ENCODE peak calls at places on chromosomes 1 and 21, in seven cellular contexts. J is WTC11, F is stomach, V is fibroblast of mammary gland, Q is K562, S is fibroblast of lung, P is left lung. U is an unnamed sample.

GRCh38 chr1:6770727-6771567 is 14.3 kb upstream of the CAMTA1 start:
- DNase-seq in J (peak; percentile 34), F (no peak), V (peak; percentile 59), Q (no peak), S (peak; percentile 57), P (no peak), U (no peak)

GRCh38 chr1:58981392-58981791 is 197.5 kb upstream of the JUN start:
- DNase-seq in J (peak; percentile 22), F (no peak), V (no peak), Q (no peak), S (no peak), P (no peak), U (no peak)

GRCh38 chr1:27784664-27785063 is 11.6 kb downstream of the STX12 start:
- DNase-seq in J (no peak), F (no peak), V (no peak), Q (no peak), S (no peak), P (no peak), U (no peak)

GRCh38 chr1:244214009-244214967 is 163.2 kb downstream of the ZBTB18 start:
- DNase-seq in J (peak; percentile 35), F (no peak), V (peak; percentile 92), Q (no peak), S (peak; percentile 99), P (peak; percentile 42), U (peak; percentile 85)

GRCh38 chr1:158652721-158653334 is 33.7 kb downstream of the SPTA1 start:
- DNase-seq in J (no peak), F (no peak), V (no peak), Q (no peak), S (no peak), P (no peak), U (no peak)

GRCh38 chr1:23120383-23120782 is 48.3 kb downstream of the LUZP1 start:
- DNase-seq in J (no peak), F (no peak), V (no peak), Q (no peak), S (no peak), P (no peak), U (no peak)

GRCh38 chr1:8031176-8031785 is 5.2 kb upstream of the ERRFI1 start:
- DNase-seq in J (no peak), F (no peak), V (peak; percentile 76), Q (no peak), S (no peak), P (no peak), U (no peak)

GRCh38 chr1:7224081-7224534 is 438.9 kb downstream of the CAMTA1 start:
- DNase-seq in J (no peak), F (no peak), V (no peak), Q (no peak), S (no peak), P (no peak), U (no peak)

GRCh38 chr1:33242652-33243051 is 13.6 kb upstream of the ZNF362 start:
- DNase-seq in J (no peak), F (no peak), V (no peak), Q (no peak), S (no peak), P (no peak), U (no peak)

GRCh38 chr1:215140135-215140534 is 57.6 kb downstream of the KCNK2 start:
- DNase-seq in J (no peak), F (no peak), V (no peak), Q (no peak), S (no peak), P (no peak), U (no peak)

DNA sequence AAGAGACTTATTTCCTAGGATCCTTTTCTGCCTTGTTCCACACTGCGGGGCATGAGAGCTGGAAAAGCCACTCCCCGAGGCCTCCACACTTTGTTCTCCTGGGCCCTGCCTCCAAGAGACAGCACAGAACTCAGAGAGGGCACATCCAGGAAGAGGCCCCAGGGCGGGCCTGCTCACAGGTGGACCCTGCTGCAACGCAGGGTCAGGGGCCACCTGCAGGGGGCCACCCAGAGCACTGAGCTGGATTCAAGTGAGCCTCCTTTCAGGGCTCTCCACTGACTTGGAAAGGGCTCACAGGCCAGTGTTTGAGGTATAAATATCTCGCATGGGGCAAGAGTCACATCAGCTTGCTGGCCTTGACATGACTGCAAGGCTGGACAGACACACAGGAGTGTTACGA is 4.8 kb downstream of the RGS16 start:
- DNase-seq in J (peak; percentile 64), F (no peak), V (no peak), Q (peak; percentile 58), S (no peak), P (no peak), U (peak; percentile 31)
- TF ChIP-seq CTCF in J (peak; percentile 52), F (no peak), V (peak; percentile 30), Q (peak; percentile 79), S (peak; percentile 14), P (peak; percentile 23), U (peak; percentile 49)

DNA sequence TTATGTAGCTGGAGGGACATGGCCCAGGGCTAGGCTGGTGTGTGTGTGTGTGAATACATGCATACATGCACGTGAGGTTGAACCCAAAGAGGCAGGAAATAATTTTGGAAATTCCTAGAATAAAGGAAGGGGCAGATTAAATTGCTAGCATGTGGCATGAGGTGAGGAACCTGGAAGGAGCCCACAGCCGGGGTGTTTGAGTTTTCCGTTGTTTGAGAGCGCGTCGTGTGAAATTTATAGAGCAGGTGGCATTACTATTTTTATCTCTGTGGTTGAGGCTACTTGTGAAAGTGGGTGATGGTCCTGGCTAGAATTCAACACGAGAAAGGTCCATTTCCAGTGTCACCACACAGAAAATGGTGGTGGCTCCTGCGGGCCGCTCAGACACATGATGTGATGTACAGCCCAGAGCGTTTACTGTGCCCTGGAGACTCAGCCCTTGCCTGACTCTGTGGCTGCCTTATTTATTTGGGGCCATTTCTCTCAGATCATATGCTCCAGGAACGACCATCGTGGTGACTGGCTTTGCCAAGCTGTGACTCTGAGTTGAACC is 48.0 kb downstream of the BACE2 start:
- DNase-seq in J (no peak), F (no peak), V (no peak), Q (no peak), S (no peak), P (no peak), U (no peak)
- TF ChIP-seq CTCF in J (no peak), F (no peak), V (no peak), Q (no peak), S (no peak), P (no peak), U (no peak)

DNA sequence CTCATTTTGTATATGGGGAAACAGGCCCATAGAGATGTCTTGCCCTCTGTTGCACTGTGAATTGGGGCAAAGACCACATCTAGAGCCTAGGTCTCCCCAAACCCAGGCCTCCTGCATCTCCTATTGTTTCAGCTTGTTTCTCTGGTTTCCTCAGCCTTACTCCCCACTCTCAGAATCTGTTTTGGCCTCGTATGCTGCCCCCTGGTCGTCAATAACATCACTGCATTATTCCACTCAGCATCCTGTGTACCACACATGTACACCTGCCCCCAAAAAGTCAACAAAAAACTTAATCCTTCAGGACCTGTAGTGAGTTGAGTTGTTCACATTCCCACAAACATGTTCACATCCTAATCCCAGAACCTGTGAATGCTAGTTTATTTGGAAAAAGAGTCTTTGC is 184.8 kb downstream of the BRINP2 start:
- DNase-seq in J (peak; percentile 33), F (peak; percentile 27), V (peak; percentile 57), Q (no peak), S (peak; percentile 9), P (no peak), U (peak; percentile 63)
- TF ChIP-seq CTCF in J (peak; percentile 39), F (peak; percentile 28), V (peak; percentile 68), Q (no peak), S (peak; percentile 60), P (no peak), U (peak; percentile 48)

DNA sequence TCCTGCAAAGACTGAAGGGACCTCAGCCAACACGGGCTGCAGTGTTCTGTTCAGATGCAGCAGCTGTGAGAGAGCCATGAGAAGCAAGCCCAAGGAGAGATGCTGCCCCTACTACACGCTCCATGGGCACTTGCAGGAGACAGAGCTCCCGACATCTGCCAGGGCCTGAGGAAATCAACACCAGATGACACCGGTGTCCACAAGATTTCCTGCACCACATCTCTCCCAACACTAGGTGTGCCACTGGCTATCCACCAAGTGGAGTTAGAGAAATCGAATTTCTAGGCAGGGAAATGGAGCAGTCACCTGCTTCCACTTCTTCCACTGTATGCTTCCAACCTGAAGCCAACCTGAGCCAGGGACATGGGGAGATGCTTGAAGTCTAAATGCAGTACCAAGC is 445.3 kb downstream of the RWDD3 start:
- DNase-seq in J (no peak), F (no peak), V (no peak), Q (no peak), S (no peak), P (no peak), U (no peak)
- TF ChIP-seq CTCF in J (no peak), F (no peak), V (no peak), Q (no peak), S (no peak), P (no peak), U (no peak)

GRCh38 chr1:99766378-99766800 is at the start of gene FRRS1:
- DNase-seq in J (peak; percentile 48), F (peak; percentile 74), V (peak; percentile 71), Q (peak; percentile 53), S (peak; percentile 84), P (no peak), U (peak; percentile 64)
- TF ChIP-seq CTCF in J (no peak), F (no peak), V (no peak), Q (no peak), S (no peak), P (no peak), U (no peak)

DNA sequence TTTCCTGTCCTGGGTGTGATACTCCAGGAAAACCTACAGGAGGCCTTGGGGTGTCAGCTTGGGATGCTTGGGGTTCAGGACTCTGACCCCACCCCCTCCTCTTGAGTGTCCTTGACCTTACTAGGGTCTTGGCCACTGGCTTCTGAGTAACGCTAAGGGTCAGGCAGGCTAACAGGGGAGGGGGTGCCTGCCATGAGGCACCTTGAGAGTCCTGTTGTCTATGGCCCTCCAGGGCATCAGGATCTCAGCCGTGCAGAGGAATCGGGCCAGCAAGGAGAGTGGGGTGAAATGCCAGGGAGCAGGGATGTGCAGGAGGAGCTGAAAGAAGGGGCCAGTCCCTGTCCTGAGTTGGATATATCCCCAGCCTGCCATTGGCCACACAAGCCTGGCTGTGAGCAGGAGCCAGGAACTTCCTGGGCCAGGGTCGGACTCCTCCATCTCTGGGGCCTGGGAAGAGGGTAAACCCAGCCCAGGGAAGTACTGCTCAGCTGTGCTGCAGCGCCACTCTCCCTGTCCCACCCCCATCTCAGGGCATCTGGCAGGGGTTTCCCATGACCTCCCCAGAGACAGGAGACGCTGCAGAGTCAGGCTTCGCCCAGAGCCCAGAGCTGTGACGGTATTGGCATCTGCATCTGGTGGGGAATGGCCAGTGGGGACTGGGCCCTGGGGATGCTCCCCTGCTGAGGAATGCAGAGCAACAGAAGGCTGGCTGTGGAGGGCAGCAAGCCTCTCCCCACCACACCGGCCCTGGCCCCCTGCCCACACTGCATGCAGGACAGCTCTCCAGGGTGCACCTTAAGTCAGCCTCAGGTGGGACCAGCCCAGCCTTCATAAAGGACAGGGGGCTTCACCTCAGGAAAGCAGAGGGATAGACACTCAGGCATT is 6.3 kb downstream of the KIF21B start:
- DNase-seq in J (no peak), F (no peak), V (no peak), Q (no peak), S (no peak), P (no peak), U (no peak)
- TF ChIP-seq CTCF in J (no peak), F (no peak), V (no peak), Q (no peak), S (no peak), P (no peak), U (no peak)